ENCODE peak calls at places on chromosome 21, in seven cellular contexts. Q is lower leg skin; K is HEK293T; Y is NCI-H510A treated with DMSO at 0.1 percent for 48 hours; F is stimulated activated CD8-positive, alpha-beta memory T cell treated with anti-CD3 and anti-CD28 coated beads, Interleukin-7, amount 100 ng/mL, for 24 hours; D is neural progenitor cell; J is activated naive CD8-positive, alpha-beta T cell treated with anti-CD3 and anti-CD28 coated beads for 36 hours. U is an unnamed sample.

GRCh38 chr21:30194701-30195299 is 21.1 kb downstream of the CLDN8 start:
- DNase-seq in J (no peak), F (no peak), Y (no peak), D (peak), Q (no peak), K (peak), U (no peak)

GRCh38 chr21:46297311-46298082 is 11.4 kb downstream of the YBEY start:
- DNase-seq in D (no peak), Y (no peak), J (peak), Q (peak), K (no peak), F (no peak), U (no peak)

GRCh38 chr21:37550618-37551405 is 184.2 kb downstream of the DYRK1A start:
- DNase-seq in K (no peak), D (no peak), J (no peak), F (no peak), Y (no peak), Q (peak), U (no peak)

GRCh38 chr21:46518983-46519583 is 60.4 kb downstream of the DIP2A start:
- DNase-seq in Q (no peak), F (no peak), J (no peak), Y (no peak), D (no peak), K (no peak), U (no peak)

GRCh38 chr21:34612056-34612455 is 2.9 kb downstream of the RCAN1 start:
- DNase-seq in Y (peak), F (no peak), J (no peak), K (no peak), D (no peak), Q (no peak), U (peak)

GRCh38 chr21:41251961-41252642 is 64.5 kb upstream of the FAM3B start:
- DNase-seq in J (no peak), Y (no peak), Q (no peak), F (no peak), K (no peak), D (no peak), U (no peak)

GRCh38 chr21:37072239-37072987 is 458 bp downstream of the PIGP start:
- DNase-seq in J (peak), Y (peak), D (peak), F (no peak), K (peak), Q (peak), U (no peak)

GRCh38 chr21:42133131-42133530 is 62.0 kb downstream of the UMODL1 start:
- DNase-seq in D (no peak), J (no peak), K (no peak), Y (no peak), Q (no peak), F (no peak), U (no peak)

GRCh38 chr21:28419811-28420210 is 572.9 kb downstream of the LTN1 start:
- DNase-seq in J (no peak), D (no peak), Q (no peak), K (no peak), Y (no peak), F (no peak), U (no peak)

GRCh38 chr21:41207401-41208388 is 39.7 kb downstream of the BACE2 start:
- DNase-seq in J (no peak), F (no peak), D (no peak), Y (peak), Q (no peak), K (no peak), U (no peak)

GRCh38 chr21:17512245-17513213 is at the start of gene CXADR:
- DNase-seq in F (peak), Y (peak), K (peak), D (peak), J (peak), Q (peak), U (peak)

GRCh38 chr21:43194303-43195130 is 25.7 kb downstream of the CRYAA start:
- DNase-seq in F (no peak), D (no peak), K (no peak), Q (peak), J (no peak), Y (no peak), U (no peak)

GRCh38 chr21:38747796-38748195 is 57.9 kb upstream of the ETS2 start:
- DNase-seq in Y (no peak), D (no peak), Q (no peak), K (no peak), F (no peak), J (no peak), U (no peak)

GRCh38 chr21:14843991-14844390 is 220.8 kb downstream of the NRIP1 start:
- DNase-seq in K (no peak), D (no peak), J (no peak), Y (no peak), F (no peak), Q (no peak), U (no peak)

GRCh38 chr21:28537371-28538079 is 455.2 kb downstream of the LTN1 start:
- DNase-seq in F (no peak), Y (no peak), Q (no peak), K (no peak), D (no peak), J (no peak), U (no peak)

GRCh38 chr21:21114456-21114855 is 116.2 kb downstream of the NCAM2 start:
- DNase-seq in J (no peak), Q (no peak), D (no peak), F (no peak), K (no peak), Y (no peak), U (no peak)

GRCh38 chr21:45508607-45509565 is 33.4 kb downstream of the SLC19A1 start:
- DNase-seq in Y (no peak), K (no peak), J (no peak), D (peak), F (no peak), Q (peak), U (no peak)

GRCh38 chr21:40143822-40144525 is 276.7 kb downstream of the PCP4 start:
- DNase-seq in D (peak), Q (no peak), F (peak), K (peak), Y (peak), J (peak), U (peak)

GRCh38 chr21:22363504-22363903 is 1365.3 kb downstream of the NCAM2 start:
- DNase-seq in K (no peak), Q (no peak), D (no peak), Y (no peak), F (no peak), J (no peak), U (no peak)

GRCh38 chr21:45506836-45507522 is 35.3 kb downstream of the SLC19A1 start:
- DNase-seq in Q (peak), D (no peak), K (no peak), Y (no peak), F (no peak), J (no peak), U (no peak)

GRCh38 chr21:46559291-46559983 is 45.4 kb downstream of the S100B start:
- DNase-seq in Q (peak), D (no peak), J (peak), K (no peak), F (peak), Y (no peak), U (no peak)

GRCh38 chr21:38036016-38036415 is 119.8 kb upstream of the KCNJ6 start:
- DNase-seq in Q (no peak), K (no peak), J (no peak), F (no peak), Y (no peak), D (no peak), U (no peak)

GRCh38 chr21:46001821-46002681 is 20.5 kb downstream of the COL6A1 start:
- DNase-seq in F (no peak), D (no peak), K (no peak), Q (peak), Y (no peak), J (no peak), U (no peak)

GRCh38 chr21:39030127-39030884 is 152.9 kb downstream of the PSMG1 start:
- DNase-seq in F (no peak), K (no peak), J (no peak), Q (no peak), Y (no peak), D (no peak), U (no peak)

GRCh38 chr21:37917612-37918011 is 1.4 kb upstream of the KCNJ6 start:
- DNase-seq in J (no peak), Q (no peak), K (no peak), D (no peak), F (no peak), Y (no peak), U (no peak)

GRCh38 chr21:21341041-21341440 is 342.8 kb downstream of the NCAM2 start:
- DNase-seq in Y (no peak), D (no peak), J (no peak), K (no peak), Q (no peak), F (no peak), U (no peak)

GRCh38 chr21:45938453-45938755 is 43.2 kb upstream of the COL6A1 start:
- DNase-seq in D (no peak), Q (no peak), J (no peak), F (no peak), Y (no peak), K (no peak), U (no peak)

GRCh38 chr21:46035809-46036695 is 54.5 kb downstream of the COL6A1 start:
- DNase-seq in Y (no peak), D (no peak), J (no peak), K (no peak), F (no peak), Q (no peak), U (no peak)

GRCh38 chr21:34319585-34319984 is 44.2 kb upstream of the KCNE2 start:
- DNase-seq in F (no peak), Y (no peak), Q (no peak), J (no peak), D (no peak), K (no peak), U (no peak)

GRCh38 chr21:31658053-31658452 is 1.4 kb upstream of the SOD1 start:
- DNase-seq in D (no peak), F (no peak), Y (no peak), Q (no peak), K (no peak), J (no peak), U (no peak)

GRCh38 chr21:29621525-29621924 is 318.3 kb downstream of the GRIK1 start:
- DNase-seq in F (no peak), D (no peak), Y (no peak), J (no peak), K (no peak), Q (no peak), U (no peak)